ENCODE peak calls at places on chromosomes 13 and 19, in nine cellular contexts. X is EL, P is epithelial cell of prostate, U is glutamatergic neuron, Q is AML-193, F is HAP-1, L is HFFc6, V is endodermal cell, R is HuH-7.5. G is an unnamed sample.

GRCh38 chr13:70541451-70541850 is 433.2 kb upstream of the KLHL1 start:
- DNase-seq in Q (no peak), F (no peak), P (no peak), V (no peak), U (no peak), R (no peak), X (no peak), L (no peak), G (no peak)

GRCh38 chr19:13208964-13209796 is 59.0 kb downstream of the IER2 start:
- DNase-seq in L (no peak), P (no peak), Q (no peak), X (no peak), U (no peak), F (no peak), R (no peak), V (peak; percentile 80), G (no peak)

GRCh38 chr19:13100871-13101589 is 1.6 kb downstream of the LYL1 start:
- DNase-seq in X (no peak), P (no peak), V (no peak), F (no peak), R (no peak), Q (no peak), L (no peak), U (no peak), G (peak; percentile 19)

GRCh38 chr19:4641132-4641531 is 1.8 kb downstream of the TNFAIP8L1 start:
- DNase-seq in X (no peak), U (no peak), F (no peak), Q (no peak), R (no peak), P (no peak), L (no peak), V (no peak), G (no peak)

GRCh38 chr13:93045836-93046235 is 180.8 kb upstream of the GPC6 start:
- DNase-seq in F (no peak), U (no peak), R (no peak), Q (no peak), P (no peak), L (no peak), X (no peak), V (no peak), G (no peak)

GRCh38 chr13:28489536-28489935 is 5.4 kb downstream of the FLT1 start:
- DNase-seq in F (no peak), X (peak; percentile 67), L (peak; percentile 46), V (no peak), P (no peak), Q (no peak), R (no peak), U (no peak), G (no peak)

GRCh38 chr13:22278336-22278929 is 607.6 kb downstream of the FGF9 start:
- DNase-seq in Q (peak; percentile 34), R (no peak), V (peak; percentile 86), L (no peak), F (no peak), X (no peak), P (no peak), U (peak; percentile 68), G (peak; percentile 53)

GRCh38 chr19:36103040-36103626 is 7.8 kb upstream of the OVOL3 start:
- DNase-seq in V (no peak), L (no peak), Q (no peak), F (no peak), X (no peak), R (no peak), P (no peak), U (no peak), G (no peak)

GRCh38 chr19:3573162-3573857 is 566 bp downstream of the HMG20B start:
- DNase-seq in Q (no peak), R (peak; percentile 23), P (no peak), X (no peak), F (no peak), L (no peak), V (no peak), U (peak; percentile 56), G (peak; percentile 59)

GRCh38 chr13:27007166-27007565 is 164.4 kb downstream of the USP12 start:
- DNase-seq in F (no peak), P (no peak), L (no peak), V (peak; percentile 53), X (no peak), Q (no peak), R (no peak), U (peak; percentile 52), G (no peak)

GRCh38 chr13:44765076-44765475 is 188.9 kb upstream of the TSC22D1 start:
- DNase-seq in X (no peak), R (no peak), V (no peak), F (no peak), Q (no peak), L (no peak), P (no peak), U (no peak), G (no peak)

GRCh38 chr13:37163626-37164365 is 58.3 kb upstream of the CSNK1A1L start:
- DNase-seq in F (no peak), V (no peak), X (no peak), U (no peak), R (no peak), P (no peak), Q (no peak), L (no peak), G (no peak)

GRCh38 chr13:51479199-51479523 is 26.3 kb upstream of the INTS6 start:
- DNase-seq in V (no peak), F (no peak), R (no peak), X (peak; percentile 64), Q (no peak), L (peak; percentile 59), P (peak; percentile 16), U (no peak), G (no peak)

GRCh38 chr19:42197375-42197817 is 20.1 kb downstream of the DEDD2 start:
- DNase-seq in F (no peak), Q (peak; percentile 68), X (no peak), P (no peak), U (no peak), V (peak; percentile 66), R (no peak), L (no peak), G (no peak)

GRCh38 chr19:7475665-7476064 is 13.2 kb downstream of the PEX11G start:
- DNase-seq in X (no peak), R (no peak), F (no peak), Q (no peak), L (no peak), P (no peak), V (no peak), U (no peak), G (no peak)